ENCODE peak calls at places on chromosomes 1 and 21, in four cellular contexts. Q is prostate gland, O is uterus, X is neural progenitor cell. G is an unnamed sample.

GRCh38 chr1:69157046-69157756 is 410.5 kb upstream of the LRRC7 start:
- DNase-seq in Q (no peak), O (no peak), X (no peak), G (no peak)

GRCh38 chr1:109768700-109769325 is 5.1 kb upstream of the EPS8L3 start:
- DNase-seq in Q (no peak), O (peak; percentile 10), X (no peak), G (no peak)

GRCh38 chr1:150409504-150410362 is 45.8 kb downstream of the RPRD2 start:
- DNase-seq in Q (no peak), O (no peak), X (no peak), G (no peak)

GRCh38 chr1:108082741-108083562 is 117.2 kb downstream of the SLC25A24 start:
- DNase-seq in Q (no peak), O (no peak), X (peak; percentile 15), G (no peak)

GRCh38 chr1:235067396-235068154 is 61.1 kb downstream of the TOMM20 start:
- DNase-seq in Q (peak; percentile 90), O (peak; percentile 69), X (no peak), G (peak; percentile 97)

GRCh38 chr1:172449012-172449584 is 5.2 kb upstream of the PIGC start:
- DNase-seq in Q (no peak), O (no peak), X (no peak), G (peak; percentile 42)

GRCh38 chr1:210747112-210747511 is 386.8 kb downstream of the KCNH1 start:
- DNase-seq in Q (no peak), O (no peak), X (no peak), G (no peak)

GRCh38 chr1:233424727-233425222 is 97.3 kb downstream of the MAP3K21 start:
- DNase-seq in Q (no peak), O (no peak), X (no peak), G (no peak)

GRCh38 chr1:115322631-115323030 is 15.4 kb downstream of the NGF start:
- DNase-seq in Q (no peak), O (no peak), X (no peak), G (peak; percentile 48)

GRCh38 chr1:235404190-235404589 is 37.0 kb downstream of the TBCE start:
- DNase-seq in Q (no peak), O (no peak), X (no peak), G (no peak)

GRCh38 chr1:67741121-67741520 is 56.1 kb downstream of the GADD45A start:
- DNase-seq in Q (no peak), O (no peak), X (no peak), G (no peak)

GRCh38 chr1:99969260-99969728 is 502 bp upstream of the SLC35A3 start:
- DNase-seq in Q (peak; percentile 11), O (no peak), X (no peak), G (no peak)

GRCh38 chr1:15727424-15727823 is 8.6 kb upstream of the SLC25A34 start:
- DNase-seq in Q (no peak), O (no peak), X (no peak), G (no peak)

GRCh38 chr1:8247821-8248436 is 70.0 kb upstream of the SLC45A1 start:
- DNase-seq in Q (no peak), O (no peak), X (no peak), G (no peak)

GRCh38 chr1:112717263-112717662 is 2.1 kb upstream of the PPM1J start:
- DNase-seq in Q (no peak), O (no peak), X (no peak), G (no peak)

GRCh38 chr1:43703836-43704235 is 3.5 kb upstream of the ST3GAL3 start:
- DNase-seq in Q (no peak), O (no peak), X (no peak), G (no peak)

GRCh38 chr1:246989901-246990300 is 18.0 kb downstream of the ZNF695 start:
- DNase-seq in Q (no peak), O (no peak), X (no peak), G (no peak)

GRCh38 chr1:9680091-9680490 is 28.6 kb downstream of the PIK3CD start:
- DNase-seq in Q (no peak), O (no peak), X (no peak), G (no peak)

GRCh38 chr21:41411449-41412089 is 14.5 kb upstream of the MX1 start:
- DNase-seq in Q (no peak), O (no peak), X (no peak), G (no peak)

GRCh38 chr1:208432346-208432745 is 188.2 kb upstream of the PLXNA2 start:
- DNase-seq in Q (no peak), O (no peak), X (peak; percentile 51), G (no peak)

GRCh38 chr1:214281902-214282695 is 1.1 kb downstream of the SMYD2 start:
- DNase-seq in Q (no peak), O (peak; percentile 44), X (peak; percentile 17), G (peak; percentile 49)

GRCh38 chr1:17207966-17208418 is 3.1 kb downstream of the PADI1 start:
- DNase-seq in Q (no peak), O (no peak), X (no peak), G (peak; percentile 69)

GRCh38 chr1:52825868-52826267 is 16.7 kb upstream of the ZYG11A start:
- DNase-seq in Q (no peak), O (no peak), X (no peak), G (no peak)

GRCh38 chr1:17995480-17995879 is 112.1 kb upstream of the IGSF21 start:
- DNase-seq in Q (no peak), O (no peak), X (no peak), G (no peak)

GRCh38 chr21:32771134-32771523 is 426 bp downstream of the PAXBP1 start:
- DNase-seq in Q (peak; percentile 30), O (peak; percentile 51), X (peak; percentile 84), G (peak; percentile 51)

GRCh38 chr1:65148548-65149390 is 766 bp downstream of the AK4 start:
- DNase-seq in Q (peak; percentile 54), O (peak; percentile 47), X (peak; percentile 61), G (no peak)

GRCh38 chr1:150273310-150273709 is 720 bp downstream of the C1orf54 start:
- DNase-seq in Q (no peak), O (no peak), X (no peak), G (no peak)

GRCh38 chr1:32063261-32063681 is 9.5 kb upstream of the TMEM39B start:
- DNase-seq in Q (no peak), O (no peak), X (no peak), G (peak; percentile 36)

GRCh38 chr1:213099682-213100399 is 48.8 kb downstream of the RPS6KC1 start:
- DNase-seq in Q (peak; percentile 40), O (no peak), X (no peak), G (no peak)

GRCh38 chr1:3788756-3789420 is 7.4 kb downstream of the LRRC47 start:
- DNase-seq in Q (no peak), O (no peak), X (no peak), G (no peak)

DNA sequence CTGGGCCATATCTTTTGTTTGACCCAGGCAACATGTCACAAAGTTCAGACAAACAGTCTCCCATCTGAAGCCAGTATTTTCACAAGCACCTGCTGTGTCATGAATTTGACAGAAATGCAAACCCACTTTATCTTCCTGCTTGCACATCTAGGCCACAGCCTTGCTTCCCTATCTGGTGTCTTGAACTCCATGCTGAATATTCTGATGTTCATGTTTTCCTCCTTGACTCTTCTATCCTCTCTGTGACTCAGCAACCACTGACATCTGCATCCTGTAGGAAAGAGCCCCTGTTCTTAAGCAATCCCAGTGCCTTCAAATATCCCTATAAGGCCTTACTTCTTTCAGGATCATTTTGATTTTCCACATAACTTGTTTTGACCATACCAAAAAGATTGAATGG is 6.5 kb downstream of the CD55 start:
- DNase-seq in Q (no peak), O (no peak), X (no peak), G (no peak)
- H3K36me3 ChIP-seq in Q (no peaks in the 10 kb centered on the region), O (no peaks in the 10 kb centered on the region), X (peaks cover 7% of the 10 kb centered on the region), G (peaks cover 44% of the 10 kb centered on the region)

GRCh38 chr21:27423073-27423472 is 456.2 kb upstream of the ADAMTS5 start:
- DNase-seq in Q (no peak), O (peak; percentile 50), X (no peak), G (peak; percentile 96)
- H3K27ac ChIP-seq in Q (no peak overlapping the region), O (no peak overlapping the region), X (no peak overlapping the region), G (peak overlapping the region; percentile 88)

GRCh38 chr1:167744901-167745300 is 23.1 kb downstream of the MPZL1 start:
- DNase-seq in Q (no peak), O (no peak), X (no peak), G (no peak)

GRCh38 chr1:167748901-167749300 is 27.1 kb downstream of the MPZL1 start:
- DNase-seq in Q (no peak), O (no peak), X (no peak), G (no peak)

GRCh38 chr1:167746988-167747655 is 25.3 kb downstream of the MPZL1 start:
- DNase-seq in Q (no peak), O (no peak), X (no peak), G (no peak)

GRCh38 chr1:167747988-167748387 is 26.2 kb downstream of the MPZL1 start:
- DNase-seq in Q (no peak), O (no peak), X (no peak), G (no peak)

GRCh38 chr1:167746013-167746672 is 24.4 kb downstream of the MPZL1 start:
- DNase-seq in Q (no peak), O (no peak), X (no peak), G (no peak)
- TF ChIP-seq CTCF in Q (no peak), O (no peak), X (no peak), G (no peak)

GRCh38 chr1:218304281-218305039 is 19.4 kb downstream of the RRP15 start:
- DNase-seq in Q (no peak), O (no peak), X (peak; percentile 32), G (peak; percentile 65)
- H3K36me3 ChIP-seq in Q (no peaks in the 10 kb centered on the region), O (no peaks in the 10 kb centered on the region), X (no peaks in the 10 kb centered on the region), G (no peaks in the 10 kb centered on the region)

G was measured in brain microvascular endothelial cell.